ENCODE peak calls at places on chromosomes 12 and 14, in six cellular contexts. W, E, X, I, J and N are unnamed samples.

GRCh38 chr14:100433428-100433814 is 110.3 kb downstream of the SLC25A47 start:
- DNase-seq in W (no peak), E (no peak), I (no peak), X (no peak), J (no peak), N (no peak)

GRCh38 chr14:64507376-64508156 is 3.0 kb downstream of the ZBTB1 start:
- DNase-seq in W (no peak), E (no peak), X (peak; percentile 65), J (no peak), I (no peak), N (peak; percentile 65)

GRCh38 chr12:13596714-13597113 is 384.7 kb downstream of the GRIN2B start:
- DNase-seq in J (no peak), X (no peak), W (no peak), I (no peak), E (no peak), N (no peak)

GRCh38 chr12:68612675-68613074 is 2.0 kb downstream of the RAP1B start:
- DNase-seq in J (no peak), E (no peak), X (no peak), I (no peak), W (no peak), N (no peak)

GRCh38 chr12:267581-268482 is 5.2 kb upstream of the SLC6A13 start:
- DNase-seq in X (no peak), E (no peak), W (no peak), J (no peak), I (no peak), N (no peak)

GRCh38 chr14:106872619-106873446 is 1346.5 kb downstream of the TMEM121 start:
- DNase-seq in J (no peak), E (peak; percentile 88), W (no peak), I (no peak), X (peak; percentile 61), N (peak; percentile 90)

GRCh38 chr12:6376965-6377666 is 1.8 kb upstream of the SCNN1A start:
- DNase-seq in X (peak; percentile 69), W (no peak), J (no peak), E (no peak), I (no peak), N (no peak)

GRCh38 chr14:60656755-60657608 is 7.7 kb upstream of the SIX1 start:
- DNase-seq in J (no peak), I (peak; percentile 70), X (peak; percentile 92), E (peak; percentile 54), W (no peak), N (peak; percentile 33)

GRCh38 chr12:1576410-1577240 is 17.8 kb downstream of the FBXL14 start:
- DNase-seq in W (no peak), I (peak; percentile 81), J (no peak), X (peak; percentile 92), E (no peak), N (no peak)

GRCh38 chr12:116672842-116673516 is 64.9 kb downstream of the SPRING1 start:
- DNase-seq in E (no peak), J (no peak), I (no peak), W (no peak), X (no peak), N (no peak)

GRCh38 chr14:103456167-103456835 is 66.3 kb downstream of the CKB start:
- DNase-seq in J (no peak), I (peak; percentile 68), W (no peak), X (no peak), E (no peak), N (no peak)

GRCh38 chr12:65184176-65184857 is 14.9 kb downstream of the LEMD3 start:
- DNase-seq in E (no peak), X (peak; percentile 5), W (no peak), J (no peak), I (no peak), N (no peak)

GRCh38 chr12:4720637-4720995 is 416 bp downstream of the GALNT8 start:
- DNase-seq in J (no peak), E (no peak), I (no peak), X (no peak), W (no peak), N (no peak)

GRCh38 chr12:28149279-28149678 is 41.0 kb upstream of the CCDC91 start:
- DNase-seq in E (no peak), I (no peak), X (no peak), W (no peak), J (no peak), N (no peak)

GRCh38 chr12:100128509-100128908 is 14.2 kb downstream of the BLTP3B start:
- DNase-seq in J (peak; percentile 28), I (peak; percentile 70), X (peak; percentile 35), W (no peak), E (no peak), N (peak; percentile 77)

GRCh38 chr12:59322473-59322872 is 273.4 kb upstream of the SLC16A7 start:
- DNase-seq in W (no peak), I (no peak), J (no peak), E (no peak), X (no peak), N (no peak)

GRCh38 chr12:38159092-38159551 is 157.5 kb upstream of the ALG10B start:
- DNase-seq in X (no peak), I (no peak), E (no peak), W (no peak), J (no peak), N (no peak)

GRCh38 chr12:75481774-75482173 is 1.2 kb downstream of the GLIPR1 start:
- DNase-seq in E (no peak), W (no peak), I (peak; percentile 87), J (no peak), X (no peak), N (peak; percentile 66)

GRCh38 chr12:22287776-22288621 is 46.5 kb downstream of the ST8SIA1 start:
- DNase-seq in J (no peak), I (peak; percentile 61), W (no peak), X (peak; percentile 73), E (no peak), N (no peak)
- TF ChIP-seq CTCF in J (no peak), I (no peak), W (no peak), X (no peak), E (no peak), N (no peak)

GRCh38 chr12:113837059-113837458 is 129.1 kb downstream of the RBM19 start:
- DNase-seq in E (no peak), J (no peak), X (no peak), I (peak; percentile 53), W (no peak), N (no peak)

GRCh38 chr12:113835913-113836312 is 130.2 kb downstream of the RBM19 start:
- DNase-seq in I (no peak), E (no peak), X (no peak), W (no peak), J (no peak), N (no peak)

GRCh38 chr12:113835433-113835832 is 130.7 kb downstream of the RBM19 start:
- DNase-seq in X (no peak), J (no peak), I (no peak), W (no peak), E (no peak), N (no peak)

GRCh38 chr12:113838896-113839295 is 127.2 kb downstream of the RBM19 start:
- DNase-seq in I (no peak), X (no peak), E (no peak), J (no peak), W (no peak), N (no peak)

DNA sequence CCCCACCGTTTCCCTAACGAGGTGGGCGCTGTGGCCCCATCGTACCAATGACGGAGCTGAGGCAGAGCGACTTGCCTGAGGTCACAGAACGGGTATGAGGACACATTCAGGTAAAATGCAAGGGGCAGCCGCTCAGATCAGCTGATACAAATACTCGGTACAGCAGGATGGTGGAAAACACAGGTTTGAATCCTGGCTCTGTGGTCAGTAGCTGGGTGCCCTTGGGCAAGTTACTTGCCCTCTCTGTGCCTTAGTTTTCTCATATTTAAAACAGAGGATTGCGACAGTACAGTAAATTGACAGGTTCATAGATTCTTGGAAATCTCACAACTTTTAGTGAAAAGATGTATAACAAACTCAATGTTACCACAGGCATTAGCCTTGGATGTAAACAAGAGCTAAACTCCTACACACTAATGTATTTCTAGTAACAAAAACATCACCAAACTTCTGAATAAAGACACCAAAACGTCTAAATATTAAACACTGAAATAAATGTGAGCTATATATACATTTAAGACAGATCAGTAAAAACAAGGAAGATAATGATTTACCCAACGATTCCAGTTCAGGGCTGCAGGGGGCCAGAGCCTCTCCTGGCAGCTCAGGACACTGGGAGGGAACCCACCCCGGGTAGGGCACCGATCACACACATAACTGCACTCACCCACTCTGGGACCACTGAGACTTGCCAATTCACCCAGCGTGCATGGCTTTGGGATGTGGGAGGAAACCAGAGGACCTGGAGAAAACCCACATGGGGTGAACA is 128.4 kb downstream of the RBM19 start:
- DNase-seq in E (no peak), X (no peak), J (no peak), W (no peak), I (no peak), N (no peak)
- TF ChIP-seq CTCF in E (no peak), X (peak; percentile 21), J (no peak), W (peak; percentile 29), I (peak; percentile 35), N (no peak)

GRCh38 chr14:67674139-67674479 is 323 bp downstream of the VTI1B start:
- DNase-seq in E (peak; percentile 64), J (no peak), I (peak; percentile 44), W (no peak), X (peak; percentile 94), N (peak; percentile 73)
- TF ChIP-seq CTCF in E (no peak), J (no peak), I (peak; percentile 5), W (peak; percentile 38), X (peak; percentile 9), N (no peak)

GRCh38 chr12:90690120-90690519 is 264.9 kb downstream of the CCER1 start:
- DNase-seq in I (no peak), X (no peak), W (no peak), E (no peak), J (no peak), N (no peak)

GRCh38 chr12:90695415-90695814 is 259.6 kb downstream of the CCER1 start:
- DNase-seq in X (no peak), W (no peak), I (peak; percentile 30), J (no peak), E (no peak), N (no peak)
- TF ChIP-seq CTCF in X (peak; percentile 45), W (no peak), I (peak; percentile 50), J (peak; percentile 18), E (no peak), N (peak; percentile 32)

GRCh38 chr12:29552324-29552927 is 54.9 kb upstream of the OVCH1 start:
- DNase-seq in X (peak; percentile 65), E (peak; percentile 22), W (no peak), J (no peak), I (peak; percentile 77), N (peak; percentile 68)
- TF ChIP-seq CTCF in X (peak; percentile 97), E (peak; percentile 16), W (peak; percentile 95), J (peak; percentile 86), I (peak; percentile 98), N (peak; percentile 89)